ENCODE peak calls at places on chromosome 10, in ten cellular contexts. H, A, M, N, X, B, O, U, E and D are unnamed samples.

GRCh38 chr10:43606323-43607198 is at the start of gene ZNF485:
- DNase-seq in U (peak), O (peak), N (peak), B (peak), E (peak), M (peak), H (peak), X (no peak), A (peak), D (peak)

GRCh38 chr10:16787361-16787791 is 29.8 kb downstream of the RSU1 start:
- DNase-seq in E (no peak), X (no peak), H (peak), A (peak), M (no peak), B (no peak), U (no peak), N (peak), O (no peak), D (peak)

GRCh38 chr10:17227367-17228080 is 517 bp upstream of the VIM start:
- DNase-seq in U (no peak), O (no peak), B (peak), A (no peak), X (no peak), E (no peak), H (no peak), M (no peak), N (peak), D (peak)

GRCh38 chr10:13956826-13957225 is 370.1 kb downstream of the PRPF18 start:
- DNase-seq in A (no peak), O (no peak), B (peak), M (peak), U (peak), E (peak), H (no peak), X (no peak), N (no peak), D (no peak)

GRCh38 chr10:80477-81105 is 31.5 kb upstream of the TUBB8 start:
- DNase-seq in H (no peak), U (no peak), E (no peak), A (no peak), O (no peak), N (no peak), B (no peak), M (no peak), X (no peak), D (no peak)

GRCh38 chr10:91910467-91910866 is 1.2 kb upstream of the FGFBP3 start:
- DNase-seq in M (no peak), B (no peak), X (no peak), A (no peak), H (no peak), E (no peak), O (no peak), N (no peak), U (no peak), D (no peak)

GRCh38 chr10:3775671-3776551 is 9.1 kb downstream of the KLF6 start:
- DNase-seq in B (peak), N (no peak), H (peak), M (peak), E (no peak), A (no peak), X (no peak), U (no peak), O (peak), D (no peak)

GRCh38 chr10:63494951-63495350 is 26.2 kb upstream of the REEP3 start:
- DNase-seq in M (no peak), E (no peak), X (no peak), B (peak), H (no peak), N (no peak), A (no peak), O (no peak), U (no peak), D (no peak)

GRCh38 chr10:63901228-63901627 is 380.0 kb downstream of the REEP3 start:
- DNase-seq in O (no peak), A (no peak), N (no peak), H (no peak), B (no peak), M (no peak), E (no peak), U (no peak), X (no peak), D (no peak)

GRCh38 chr10:86888585-86889381 is 68.6 kb downstream of the MMRN2 start:
- DNase-seq in H (no peak), M (no peak), O (no peak), E (no peak), A (no peak), U (no peak), N (no peak), B (peak), X (peak), D (no peak)

GRCh38 chr10:59995862-59996261 is 89.5 kb upstream of the CCDC6 start:
- DNase-seq in A (no peak), O (no peak), N (no peak), M (no peak), B (no peak), H (no peak), X (no peak), E (no peak), U (no peak), D (no peak)

GRCh38 chr10:8460626-8461025 is 406.1 kb downstream of the GATA3 start:
- DNase-seq in X (no peak), O (no peak), U (no peak), E (no peak), B (no peak), H (no peak), M (no peak), N (no peak), A (no peak), D (no peak)

GRCh38 chr10:51103818-51104217 is 29.5 kb downstream of the PRKG1 start:
- DNase-seq in U (no peak), O (no peak), X (no peak), M (no peak), E (no peak), A (no peak), B (no peak), N (no peak), H (no peak), D (no peak)

GRCh38 chr10:6244510-6244909 is 41.8 kb downstream of the PFKFB3 start:
- DNase-seq in A (no peak), E (no peak), U (no peak), H (no peak), B (no peak), O (no peak), X (no peak), N (no peak), M (no peak), D (no peak)

GRCh38 chr10:47409171-47409865 is 25.2 kb upstream of the ZNF488 start:
- DNase-seq in E (no peak), N (no peak), X (no peak), A (no peak), B (no peak), O (no peak), M (no peak), U (no peak), H (no peak), D (no peak)

GRCh38 chr10:133218891-133219290 is 11.1 kb upstream of the UTF1 start:
- DNase-seq in U (no peak), A (no peak), X (no peak), H (no peak), B (no peak), E (no peak), N (no peak), M (no peak), O (no peak), D (no peak)